ENCODE peak calls at places on chromosomes 12 and 14, in five cellular contexts. D is heart right ventricle, R is DND-41, L is AG04450, F is fibroblast of lung. E is an unnamed sample.

GRCh38 chr14:57533214-57533613 is 39.6 kb upstream of the CCDC198 start:
- DNase-seq in F (peak), R (peak), L (no peak), D (no peak), E (no peak)

GRCh38 chr12:25433581-25434325 is 119.3 kb downstream of the LMNTD1 start:
- DNase-seq in L (no peak), F (peak), D (no peak), R (no peak), E (no peak)

GRCh38 chr12:29066061-29066588 is 83.0 kb upstream of the FAR2 start:
- DNase-seq in L (no peak), R (no peak), D (no peak), F (peak), E (peak)

GRCh38 chr12:124432376-124432775 is 135.0 kb downstream of the NCOR2 start:
- DNase-seq in L (no peak), F (no peak), D (no peak), R (no peak), E (no peak)

GRCh38 chr12:105041186-105041585 is 43.1 kb downstream of the ALDH1L2 start:
- DNase-seq in R (no peak), L (no peak), D (no peak), F (peak), E (no peak)

GRCh38 chr12:26338574-26339572 is 143.5 kb downstream of the SSPN start:
- DNase-seq in D (no peak), F (peak), R (no peak), L (no peak), E (peak)

GRCh38 chr12:53938276-53939140 is at the start of gene HOXC13:
- DNase-seq in R (no peak), L (no peak), F (no peak), D (no peak), E (no peak)

GRCh38 chr12:112854344-112854743 is 52.4 kb upstream of the OAS1 start:
- DNase-seq in D (no peak), R (no peak), F (no peak), L (no peak), E (no peak)

GRCh38 chr14:97411938-97412612 is 614.9 kb downstream of the VRK1 start:
- DNase-seq in F (no peak), L (no peak), R (no peak), D (no peak), E (no peak)
- H3K27ac ChIP-seq in F (no peak), L (no peak), R (no peak), D (no peak), E (peak)

DNA sequence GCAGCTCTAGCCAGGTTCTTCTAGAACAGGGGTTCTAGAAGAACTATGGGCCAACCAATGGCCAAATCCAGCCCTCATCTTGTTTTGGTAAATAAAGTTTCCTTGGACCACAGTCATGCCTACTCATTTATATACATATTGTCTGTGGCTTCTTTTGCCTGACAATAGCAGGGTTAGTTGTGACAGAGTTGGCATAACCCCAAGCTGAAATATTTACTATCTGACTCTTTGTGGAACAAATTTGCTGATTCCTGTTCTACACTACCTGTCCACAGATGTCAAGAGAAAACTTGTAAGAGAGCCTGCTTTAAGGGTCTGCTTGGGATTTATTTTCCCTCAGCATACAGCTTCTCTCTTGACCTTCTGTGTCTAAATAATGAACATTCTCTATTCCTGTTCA is 289.0 kb downstream of the KSR2 start:
- DNase-seq in F (peak), R (no peak), D (no peak), L (no peak), E (no peak)
- H3K27ac ChIP-seq in F (no peak), R (no peak), D (no peak), L (no peak), E (no peak)

GRCh38 chr12:70246580-70246979 is 3.3 kb downstream of the CNOT2 start:
- DNase-seq in D (no peak), R (no peak), F (peak), L (no peak), E (no peak)
- H3K27ac ChIP-seq in D (no peak), R (no peak), F (no peak), L (no peak), E (no peak)

GRCh38 chr14:55274760-55275159 is 3.5 kb downstream of the FBXO34 start:
- DNase-seq in L (peak), F (peak), R (no peak), D (no peak), E (no peak)

GRCh38 chr14:55272922-55273321 is 1.7 kb downstream of the FBXO34 start:
- DNase-seq in F (no peak), D (no peak), L (no peak), R (no peak), E (no peak)

GRCh38 chr14:55272415-55272786 is 1.2 kb downstream of the FBXO34 start:
- DNase-seq in D (no peak), F (no peak), R (no peak), L (no peak), E (no peak)

GRCh38 chr14:55271572-55272414 is 572 bp downstream of the FBXO34 start:
- DNase-seq in F (peak), D (peak), R (peak), L (no peak), E (peak)

DNA sequence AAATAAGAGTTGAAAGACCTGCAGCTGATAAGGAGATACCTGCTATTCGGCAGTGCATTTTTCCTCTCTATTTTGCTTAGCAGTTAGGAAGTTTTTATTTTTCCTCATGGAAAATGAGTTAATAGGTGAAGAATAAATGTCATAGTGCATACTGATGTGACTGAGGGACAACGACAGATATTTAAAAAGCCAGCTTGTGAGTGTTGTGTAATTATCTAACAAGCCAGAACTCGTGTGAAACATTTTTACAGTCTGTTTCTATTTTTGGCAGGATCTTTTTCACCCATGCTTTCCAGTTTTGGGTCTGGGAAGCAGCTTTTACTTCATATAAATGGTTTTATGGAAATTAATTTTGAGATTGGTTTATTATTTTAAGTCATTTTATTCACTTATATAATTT is 2.9 kb downstream of the FBXO34 start:
- DNase-seq in D (no peak), L (no peak), R (no peak), F (no peak), E (no peak)
- H3K27ac ChIP-seq in D (peak), L (no peak), R (no peak), F (no peak), E (no peak)

E was measured in caudate nucleus.